ENCODE peak calls at places on chromosomes 5 and 9, in seven cellular contexts. L is PC-3, Z is fibroblast of lung, J is MM.1S, Q is H1, W is GM12878, C is astrocyte. T is an unnamed sample.
A peak's percentile ranks its signal among the peaks of the same experiment; 100 is the strongest.

GRCh38 chr5:6785861-6786180 is 72.6 kb downstream of the TENT4A start:
- DNase-seq in L (no peak), Z (no peak), J (no peak), Q (no peak), W (no peak), C (no peak), T (no peak)

GRCh38 chr5:1897816-1898450 is 15.2 kb upstream of the IRX4 start:
- DNase-seq in L (no peak), Z (no peak), J (no peak), Q (no peak), W (no peak), C (no peak), T (peak; percentile 56)

GRCh38 chr5:114360816-114361723 is 800 bp upstream of the KCNN2 start:
- DNase-seq in L (no peak), Z (no peak), J (peak; percentile 55), Q (peak; percentile 72), W (no peak), C (no peak), T (peak; percentile 76)

GRCh38 chr5:147190236-147190815 is 44.5 kb upstream of the STK32A start:
- DNase-seq in L (no peak), Z (peak; percentile 94), J (no peak), Q (no peak), W (no peak), C (peak; percentile 93), T (no peak)

GRCh38 chr5:72228957-72229356 is 91.1 kb downstream of the MRPS27 start:
- DNase-seq in L (no peak), Z (no peak), J (no peak), Q (no peak), W (no peak), C (no peak), T (no peak)

GRCh38 chr5:142679744-142680143 is 6.1 kb downstream of the FGF1 start:
- DNase-seq in L (no peak), Z (no peak), J (no peak), Q (no peak), W (no peak), C (no peak), T (no peak)

GRCh38 chr5:54390015-54390414 is 65.5 kb upstream of the HSPB3 start:
- DNase-seq in L (peak; percentile 80), Z (peak; percentile 92), J (no peak), Q (no peak), W (no peak), C (peak; percentile 88), T (no peak)

GRCh38 chr9:115921301-115921700 is 232.3 kb upstream of the PAPPA start:
- DNase-seq in L (no peak), Z (peak; percentile 71), J (no peak), Q (no peak), W (no peak), C (peak; percentile 68), T (no peak)

GRCh38 chr9:116456490-116457088 is 230.5 kb upstream of the TRIM32 start:
- DNase-seq in L (no peak), Z (no peak), J (no peak), Q (no peak), W (no peak), C (no peak), T (no peak)

GRCh38 chr5:57598756-57599155 is 116.1 kb upstream of the ACTBL2 start:
- DNase-seq in L (peak; percentile 68), Z (peak; percentile 90), J (no peak), Q (no peak), W (no peak), C (peak; percentile 86), T (no peak)

GRCh38 chr5:4233671-4234070 is 638.0 kb downstream of the IRX1 start:
- DNase-seq in L (no peak), Z (no peak), J (no peak), Q (peak; percentile 10), W (no peak), C (no peak), T (no peak)

GRCh38 chr5:173108914-173109313 is 35.4 kb upstream of the BNIP1 start:
- DNase-seq in L (no peak), Z (no peak), J (no peak), Q (no peak), W (no peak), C (no peak), T (no peak)

GRCh38 chr5:150541397-150541675 is 33.4 kb downstream of the NDST1 start:
- DNase-seq in L (no peak), Z (no peak), J (no peak), Q (no peak), W (no peak), C (no peak), T (peak; percentile 35)

GRCh38 chr9:97660345-97660744 is 26.7 kb downstream of the NCBP1 start:
- DNase-seq in L (no peak), Z (no peak), J (no peak), Q (no peak), W (no peak), C (no peak), T (no peak)

GRCh38 chr5:37773809-37774208 is 66.0 kb downstream of the GDNF start:
- DNase-seq in L (no peak), Z (peak; percentile 44), J (no peak), Q (no peak), W (no peak), C (peak; percentile 15), T (no peak)

GRCh38 chr5:57441557-57441956 is 41.1 kb downstream of the ACTBL2 start:
- DNase-seq in L (peak; percentile 30), Z (peak; percentile 99), J (no peak), Q (no peak), W (no peak), C (peak; percentile 99), T (no peak)

GRCh38 chr5:118628672-118629354 is 359.5 kb downstream of the DTWD2 start:
- DNase-seq in L (no peak), Z (no peak), J (no peak), Q (peak; percentile 29), W (no peak), C (no peak), T (no peak)

GRCh38 chr5:132474131-132474723 is 16.3 kb downstream of the IRF1 start:
- DNase-seq in L (no peak), Z (no peak), J (no peak), Q (no peak), W (no peak), C (no peak), T (peak; percentile 18)

GRCh38 chr5:132473608-132474007 is 17.0 kb downstream of the IRF1 start:
- DNase-seq in L (no peak), Z (no peak), J (no peak), Q (no peak), W (no peak), C (no peak), T (peak; percentile 16)

GRCh38 chr5:132475531-132475930 is 15.0 kb downstream of the IRF1 start:
- DNase-seq in L (no peak), Z (no peak), J (no peak), Q (no peak), W (no peak), C (no peak), T (peak; percentile 54)

GRCh38 chr5:132475939-132476852 is 14.4 kb downstream of the IRF1 start:
- DNase-seq in L (no peak), Z (no peak), J (no peak), Q (no peak), W (no peak), C (no peak), T (peak; percentile 63)

GRCh38 chr5:132474881-132475511 is 15.6 kb downstream of the IRF1 start:
- DNase-seq in L (no peak), Z (no peak), J (no peak), Q (no peak), W (no peak), C (no peak), T (peak; percentile 59)
- H3K9ac ChIP-seq in L (no peak overlapping the region), Z (no peak overlapping the region), J (no peak overlapping the region), Q (no peak overlapping the region), W (no peak overlapping the region), C (no peak overlapping the region), T (no peak overlapping the region)

GRCh38 chr5:96885518-96886338 is 9.4 kb downstream of the ERAP2 start:
- DNase-seq in L (no peak), Z (peak; percentile 35), J (peak; percentile 75), Q (no peak), W (peak; percentile 92), C (peak; percentile 32), T (no peak)
- H3K4me1 ChIP-seq in L (peaks cover 16% of the 10 kb centered on the region), Z (peaks cover 4% of the 10 kb centered on the region), J (peaks cover 22% of the 10 kb centered on the region), Q (no peaks in the 10 kb centered on the region), W (peaks cover 33% of the 10 kb centered on the region), C (peaks cover 22% of the 10 kb centered on the region), T (peaks cover 5% of the 10 kb centered on the region)

GRCh38 chr9:120842685-120843485 is at the start of gene PSMD5:
- DNase-seq in L (peak; percentile 98), Z (peak; percentile 99), J (peak; percentile 99), Q (peak; percentile 96), W (peak; percentile 86), C (peak; percentile 99), T (peak; percentile 100)
- TF ChIP-seq CTCF in L (no peak), Z (no peak), J (no peak), Q (no peak), W (no peak), C (no peak), T (no peak)

DNA sequence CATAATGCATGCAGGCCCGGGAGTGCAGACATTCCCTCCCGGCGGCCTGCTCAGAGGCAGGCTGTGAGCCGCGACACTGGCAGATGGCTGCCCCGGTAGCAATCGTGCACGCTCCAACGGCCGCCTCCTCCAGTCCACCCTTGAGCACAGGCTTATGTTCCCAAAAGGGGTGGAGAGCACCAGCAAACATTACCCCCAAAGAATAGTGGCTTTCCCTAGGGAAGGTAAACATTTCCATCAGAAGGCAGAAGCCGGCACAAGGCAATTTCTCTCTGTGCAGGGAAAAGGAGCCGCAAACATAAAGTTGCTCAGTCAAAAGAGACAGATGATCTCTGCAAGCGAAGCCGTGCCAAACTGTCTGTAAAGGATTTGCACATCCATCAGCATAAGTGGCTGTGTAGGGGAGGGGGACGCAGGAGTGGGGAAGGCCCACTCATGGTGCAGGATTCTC is 92.5 kb downstream of the SIL1 start:
- DNase-seq in L (no peak), Z (no peak), J (no peak), Q (no peak), W (no peak), C (no peak), T (no peak)
- H3K9ac ChIP-seq in L (no peak overlapping the region), Z (no peak overlapping the region), J (no peak overlapping the region), Q (no peak overlapping the region), W (no peak overlapping the region), C (no peak overlapping the region), T (no peak overlapping the region)

GRCh38 chr5:28726815-28727214 is 1688.4 kb upstream of the CDH9 start:
- DNase-seq in L (peak; percentile 77), Z (no peak), J (no peak), Q (no peak), W (no peak), C (no peak), T (no peak)
- H3K4me1 ChIP-seq in L (peaks cover 16% of the 10 kb centered on the region), Z (no peaks in the 10 kb centered on the region), J (no peaks in the 10 kb centered on the region), Q (no peaks in the 10 kb centered on the region), W (no peaks in the 10 kb centered on the region), C (no peaks in the 10 kb centered on the region), T (no peaks in the 10 kb centered on the region)

GRCh38 chr5:95070866-95071265 is 214.0 kb downstream of the MCTP1 start:
- DNase-seq in L (no peak), Z (no peak), J (no peak), Q (no peak), W (no peak), C (no peak), T (no peak)

GRCh38 chr5:95070453-95070852 is 214.4 kb downstream of the MCTP1 start:
- DNase-seq in L (no peak), Z (no peak), J (no peak), Q (no peak), W (no peak), C (no peak), T (no peak)

GRCh38 chr5:95068952-95069351 is 215.9 kb downstream of the MCTP1 start:
- DNase-seq in L (no peak), Z (no peak), J (no peak), Q (no peak), W (no peak), C (no peak), T (no peak)

GRCh38 chr5:95068303-95068702 is 216.6 kb downstream of the MCTP1 start:
- DNase-seq in L (no peak), Z (no peak), J (no peak), Q (no peak), W (no peak), C (no peak), T (no peak)

GRCh38 chr5:95069948-95070347 is 214.9 kb downstream of the MCTP1 start:
- DNase-seq in L (no peak), Z (no peak), J (no peak), Q (no peak), W (no peak), C (no peak), T (no peak)
- TF ChIP-seq CTCF in L (no peak), Z (no peak), J (no peak), Q (no peak), W (no peak), C (no peak), T (no peak)